ENCODE peak calls at places on chromosomes 12 and 14, in ten cellular contexts. R is upper lobe of right lung, K is AG04450, S is endothelial cell of umbilical vein, N is right atrium auricular region, Z is osteocyte, U is natural killer cell, B is ovary, H is Calu3, X is lower lobe of right lung. J is an unnamed sample.

GRCh38 chr12:77940566-77940965 is 109.9 kb downstream of the NAV3 start:
- DNase-seq in N (no peak), B (no peak), K (no peak), R (no peak), Z (no peak), U (no peak), X (no peak), H (peak; percentile 8), S (no peak), J (no peak)

GRCh38 chr12:100545092-100545491 is 28.4 kb upstream of the GAS2L3 start:
- DNase-seq in Z (no peak), K (no peak), H (no peak), B (no peak), U (no peak), S (no peak), R (no peak), N (no peak), X (no peak), J (no peak)

GRCh38 chr14:103118663-103119404 is 4.4 kb upstream of the TNFAIP2 start:
- DNase-seq in K (no peak), H (no peak), U (no peak), Z (no peak), N (peak; percentile 84), B (no peak), R (peak; percentile 93), S (no peak), X (peak; percentile 95), J (no peak)

GRCh38 chr12:5656836-5657235 is 224.9 kb downstream of the NTF3 start:
- DNase-seq in S (no peak), U (no peak), Z (no peak), R (no peak), N (no peak), X (no peak), H (no peak), K (no peak), B (no peak), J (no peak)

GRCh38 chr14:39109893-39110715 is 4.0 kb upstream of the GEMIN2 start:
- DNase-seq in X (no peak), R (no peak), N (no peak), U (no peak), B (no peak), S (no peak), K (no peak), Z (no peak), H (no peak), J (no peak)

GRCh38 chr12:6355491-6356373 is 13.9 kb upstream of the TNFRSF1A start:
- DNase-seq in Z (no peak), H (no peak), X (no peak), K (no peak), N (no peak), R (no peak), S (no peak), B (no peak), U (no peak), J (no peak)

GRCh38 chr14:55938249-55938791 is 179.9 kb upstream of the PELI2 start:
- DNase-seq in S (peak; percentile 24), H (no peak), N (no peak), Z (no peak), R (no peak), B (no peak), K (peak; percentile 2), X (no peak), U (no peak), J (no peak)

GRCh38 chr14:61211476-61212262 is 69.5 kb downstream of the TMEM30B start:
- DNase-seq in S (no peak), K (no peak), Z (no peak), R (no peak), N (no peak), U (no peak), H (no peak), X (no peak), B (no peak), J (no peak)

GRCh38 chr12:128825845-128826244 is 2.1 kb upstream of the SLC15A4 start:
- DNase-seq in U (no peak), X (no peak), N (no peak), B (no peak), H (no peak), S (no peak), K (no peak), R (no peak), Z (no peak), J (no peak)

GRCh38 chr14:22265319-22266140 is 323.5 kb downstream of the DAD1 start:
- DNase-seq in U (no peak), H (peak; percentile 35), B (no peak), K (no peak), X (no peak), S (no peak), Z (no peak), N (no peak), R (no peak), J (no peak)
- TF ChIP-seq CTCF in U (no peak), H (no peak), B (no peak), K (peak; percentile 51), X (no peak), S (no peak), Z (peak; percentile 62), N (no peak), R (peak; percentile 11), J (peak; percentile 46)

GRCh38 chr12:48069253-48069652 is 36.6 kb downstream of the SENP1 start:
- DNase-seq in H (no peak), B (no peak), U (no peak), K (no peak), N (no peak), R (no peak), S (no peak), X (no peak), Z (no peak), J (no peak)

GRCh38 chr12:48072266-48072665 is 33.6 kb downstream of the SENP1 start:
- DNase-seq in R (no peak), K (no peak), N (no peak), S (no peak), U (no peak), X (no peak), B (no peak), H (no peak), Z (no peak), J (no peak)

GRCh38 chr12:48070033-48070432 is 35.8 kb downstream of the SENP1 start:
- DNase-seq in N (no peak), U (no peak), R (no peak), Z (no peak), X (no peak), K (no peak), H (no peak), S (no peak), B (no peak), J (no peak)

GRCh38 chr12:48071808-48072207 is 34.1 kb downstream of the SENP1 start:
- DNase-seq in U (no peak), B (no peak), S (no peak), H (no peak), R (no peak), X (no peak), K (no peak), Z (no peak), N (no peak), J (no peak)

DNA sequence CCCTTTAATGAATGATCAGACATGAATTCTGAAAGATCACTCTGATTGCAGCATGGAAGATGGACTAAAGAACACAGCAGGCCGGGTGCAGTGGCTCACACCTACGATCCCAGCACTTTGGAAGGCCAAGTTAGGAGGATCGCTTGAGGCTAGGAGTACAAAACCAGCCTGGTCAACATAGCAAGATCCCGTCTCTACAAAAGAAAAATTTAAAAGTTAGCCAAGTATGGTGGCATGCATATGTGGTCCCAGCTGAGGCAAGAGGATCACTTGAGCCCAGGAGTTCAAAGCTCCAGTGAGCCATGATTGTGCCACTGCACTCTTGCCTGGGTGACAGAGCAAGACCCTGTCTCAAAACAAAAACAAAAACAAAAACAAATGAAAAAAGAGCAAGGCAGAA is 35.1 kb downstream of the SENP1 start:
- DNase-seq in S (no peak), Z (no peak), U (no peak), B (no peak), R (no peak), N (no peak), H (no peak), X (no peak), K (no peak), J (no peak)
- TF ChIP-seq CTCF in S (no peak), Z (no peak), U (no peak), B (no peak), R (no peak), N (no peak), H (no peak), X (no peak), K (no peak), J (no peak)

GRCh38 chr14:94127330-94127729 is 2.1 kb downstream of the IFI27L2 start:
- DNase-seq in X (no peak), R (no peak), Z (peak; percentile 51), U (no peak), S (no peak), K (no peak), B (no peak), N (peak; percentile 5), H (no peak), J (peak; percentile 36)

GRCh38 chr14:94129758-94130414 is 482 bp upstream of the IFI27L2 start:
- DNase-seq in X (no peak), H (peak; percentile 41), S (peak; percentile 53), N (peak; percentile 62), U (no peak), R (no peak), B (peak; percentile 61), Z (peak; percentile 44), K (no peak), J (no peak)

GRCh38 chr14:94128216-94128839 is 1.1 kb downstream of the IFI27L2 start:
- DNase-seq in B (peak; percentile 37), R (no peak), U (no peak), H (no peak), K (no peak), Z (peak; percentile 73), X (no peak), S (no peak), N (peak; percentile 52), J (no peak)

GRCh38 chr14:94126800-94127199 is 2.6 kb downstream of the IFI27L2 start:
- DNase-seq in R (no peak), S (no peak), U (no peak), Z (no peak), K (no peak), X (no peak), H (no peak), B (no peak), N (peak; percentile 5), J (no peak)

DNA sequence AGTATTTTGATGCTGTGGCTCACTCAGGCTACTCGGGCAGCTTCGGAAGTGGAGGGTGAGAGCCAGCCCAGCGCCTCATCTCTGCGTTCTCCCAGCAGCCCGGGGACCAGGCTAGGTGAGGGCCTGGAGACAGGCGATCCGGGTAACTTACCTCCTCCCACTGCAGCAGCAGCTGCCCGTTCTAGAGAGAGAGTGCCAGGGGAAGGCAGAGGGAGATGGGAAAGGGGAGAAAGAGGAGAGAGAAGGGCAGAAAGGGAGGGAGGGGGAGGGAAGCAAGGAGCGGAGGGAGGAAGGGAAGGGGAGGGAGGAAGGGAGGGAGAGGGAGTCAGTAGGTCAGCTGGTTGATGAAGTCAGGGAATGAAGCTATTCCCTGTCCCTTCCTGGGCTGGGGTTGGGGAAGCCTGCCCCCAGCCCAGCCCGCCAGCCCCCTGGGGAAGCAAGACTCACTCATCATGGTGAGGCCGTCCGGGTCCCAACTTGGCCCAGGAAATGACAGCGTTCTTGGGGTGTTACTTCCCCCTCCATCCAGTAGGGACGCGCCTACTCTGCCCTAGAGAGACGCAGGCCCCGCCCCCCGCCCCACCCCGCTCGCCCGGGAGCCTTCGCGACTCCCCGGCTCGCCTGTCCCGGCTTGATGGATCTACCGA is at the start of gene IFI27L2:
- DNase-seq in B (peak; percentile 78), K (peak; percentile 24), S (peak; percentile 59), U (peak; percentile 49), N (peak; percentile 74), H (peak; percentile 59), Z (peak; percentile 84), R (peak; percentile 83), X (peak; percentile 77), J (no peak)
- TF ChIP-seq CTCF in B (peak; percentile 37), K (peak; percentile 40), S (peak; percentile 20), U (no peak), N (no peak), H (peak; percentile 46), Z (peak; percentile 42), R (peak; percentile 54), X (peak; percentile 46), J (peak; percentile 64)

GRCh38 chr12:20486233-20486632 is 117.9 kb downstream of the PDE3A start:
- DNase-seq in K (no peak), R (no peak), N (no peak), S (no peak), H (no peak), B (no peak), U (no peak), Z (no peak), X (no peak), J (no peak)
- TF ChIP-seq CTCF in K (no peak), R (no peak), N (no peak), S (no peak), H (no peak), B (no peak), U (no peak), Z (peak; percentile 31), X (no peak), J (no peak)

J was measured in type B pancreatic cell.